ENCODE peak calls at places on chromosome 9, in ten cellular contexts. S is sigmoid colon, X is HCT116, R is K562, D is endothelial cell of umbilical vein, G is transverse colon, W is suprapubic skin, H is H1, J is stomach, O is GM12878. Y is an unnamed sample.

GRCh38 chr9:129378241-129378661 is 200.2 kb upstream of the IER5L start:
- DNase-seq in S (no peak), X (no peak), R (no peak), D (no peak), G (no peak), W (peak; percentile 42), H (no peak), J (no peak), O (no peak), Y (no peak)

GRCh38 chr9:89478821-89479668 is 18.9 kb downstream of the SEMA4D start:
- DNase-seq in S (peak; percentile 44), X (no peak), R (no peak), D (no peak), G (peak; percentile 2), W (no peak), H (no peak), J (no peak), O (no peak), Y (no peak)

GRCh38 chr9:27094640-27095039 is 14.4 kb upstream of the TEK start:
- DNase-seq in S (no peak), X (no peak), R (no peak), D (peak; percentile 74), G (no peak), W (no peak), H (no peak), J (no peak), O (no peak), Y (no peak)

GRCh38 chr9:93678199-93679019 is 102.0 kb downstream of the PHF2 start:
- DNase-seq in S (peak; percentile 55), X (no peak), R (no peak), D (no peak), G (no peak), W (peak; percentile 31), H (peak; percentile 36), J (peak; percentile 13), O (no peak), Y (peak; percentile 39)

GRCh38 chr9:88781500-88782391 is 209.5 kb upstream of the S1PR3 start:
- DNase-seq in S (no peak), X (no peak), R (peak; percentile 87), D (peak; percentile 70), G (no peak), W (no peak), H (no peak), J (no peak), O (no peak), Y (no peak)

GRCh38 chr9:7320139-7320538 is 479.4 kb downstream of the DMAC1 start:
- DNase-seq in S (no peak), X (no peak), R (peak; percentile 4), D (peak; percentile 18), G (peak; percentile 8), W (no peak), H (no peak), J (no peak), O (no peak), Y (no peak)

GRCh38 chr9:128056887-128057723 is 10.0 kb downstream of the NAIF1 start:
- DNase-seq in S (no peak), X (no peak), R (no peak), D (no peak), G (peak; percentile 80), W (no peak), H (no peak), J (peak; percentile 79), O (no peak), Y (peak; percentile 44)

GRCh38 chr9:26710008-26710407 is 182.6 kb downstream of the CAAP1 start:
- DNase-seq in S (no peak), X (no peak), R (no peak), D (no peak), G (no peak), W (no peak), H (no peak), J (no peak), O (no peak), Y (no peak)

GRCh38 chr9:5947912-5948311 is 57.2 kb downstream of the MLANA start:
- DNase-seq in S (no peak), X (no peak), R (peak; percentile 52), D (no peak), G (no peak), W (no peak), H (no peak), J (no peak), O (peak; percentile 13), Y (no peak)

GRCh38 chr9:110156416-110156815 is 51.5 kb downstream of the C9orf152 start:
- DNase-seq in S (no peak), X (no peak), R (no peak), D (no peak), G (no peak), W (no peak), H (no peak), J (no peak), O (no peak), Y (no peak)

GRCh38 chr9:110152704-110153374 is 55.1 kb downstream of the C9orf152 start:
- DNase-seq in S (no peak), X (peak; percentile 27), R (peak; percentile 41), D (peak; percentile 84), G (no peak), W (no peak), H (peak; percentile 53), J (no peak), O (no peak), Y (no peak)

GRCh38 chr9:110156902-110157301 is 51.1 kb downstream of the C9orf152 start:
- DNase-seq in S (no peak), X (no peak), R (no peak), D (no peak), G (peak; percentile 26), W (no peak), H (no peak), J (no peak), O (no peak), Y (no peak)

GRCh38 chr9:110155744-110156143 is 52.2 kb downstream of the C9orf152 start:
- DNase-seq in S (no peak), X (no peak), R (no peak), D (no peak), G (no peak), W (no peak), H (no peak), J (no peak), O (no peak), Y (no peak)

DNA sequence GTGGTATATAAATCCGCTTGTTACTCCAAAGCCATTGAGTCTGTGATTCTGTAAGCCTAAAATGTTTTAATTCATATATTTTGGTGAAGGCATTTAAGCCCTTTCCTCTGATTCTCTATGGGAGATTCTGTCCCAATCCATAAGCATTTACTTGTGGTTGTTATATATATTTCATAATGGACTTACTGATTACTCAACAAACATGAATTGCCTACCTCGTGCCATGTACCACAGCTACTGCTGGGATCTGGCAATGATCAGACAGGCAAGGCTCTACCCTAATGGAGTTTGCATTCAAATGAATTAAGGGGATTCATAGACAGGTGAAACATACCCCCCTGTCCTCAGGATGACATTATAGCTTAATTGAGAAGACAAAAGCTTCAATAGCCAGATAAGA is 54.5 kb downstream of the C9orf152 start:
- DNase-seq in S (no peak), X (no peak), R (no peak), D (no peak), G (no peak), W (no peak), H (no peak), J (no peak), O (no peak), Y (no peak)
- TF ChIP-seq POLR2AphosphoS5 in S (no peak), X (no peak), R (no peak), D (no peak), G (no peak), W (no peak), H (no peak), J (no peak), O (no peak), Y (no peak)

DNA sequence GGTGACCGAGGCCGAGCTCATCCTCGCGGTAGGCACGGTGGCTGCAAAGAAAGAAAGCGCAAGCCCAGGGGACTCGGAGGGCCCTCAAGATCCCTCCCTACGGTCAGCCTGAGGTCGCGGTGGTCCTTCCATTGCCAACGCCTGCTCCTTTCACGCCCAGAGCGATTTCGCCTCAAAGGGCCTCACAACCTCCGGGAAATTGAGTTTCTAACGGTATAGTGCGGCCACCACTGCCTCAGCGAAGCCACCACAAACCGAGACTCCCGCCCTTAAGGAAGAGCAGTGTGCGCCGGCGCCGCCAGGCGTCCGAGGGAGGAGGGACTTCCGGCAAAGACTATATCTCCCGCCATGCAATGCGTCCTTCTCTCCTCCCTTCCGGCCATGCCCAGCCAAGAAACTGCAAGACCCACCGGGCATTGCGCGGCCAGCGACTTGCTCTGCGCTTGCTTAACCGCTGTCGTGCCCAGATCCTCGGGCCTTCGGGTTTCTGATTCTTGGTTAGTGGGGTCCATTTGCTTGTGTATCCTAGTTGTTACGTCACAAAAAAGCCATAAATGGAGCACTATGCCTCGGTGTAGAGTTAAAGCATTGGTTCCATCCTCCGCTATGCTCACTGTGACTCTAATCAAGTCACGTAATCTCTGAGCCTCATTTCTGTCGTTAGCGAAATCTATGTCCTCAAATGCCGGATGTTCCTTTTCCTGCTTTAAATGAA is at the start of gene HAUS6:
- DNase-seq in S (peak; percentile 99), X (peak; percentile 91), R (peak; percentile 95), D (peak; percentile 98), G (peak; percentile 98), W (peak; percentile 99), H (peak; percentile 88), J (peak; percentile 97), O (peak; percentile 89), Y (peak; percentile 94)
- TF ChIP-seq POLR2A in S (peak; percentile 44), X (peak; percentile 95), R (peak; percentile 86), D (peak; percentile 85), G (peak; percentile 68), W (no peak), H (peak; percentile 95), J (no peak), O (peak; percentile 80), Y (peak; percentile 36)

GRCh38 chr9:14530301-14530700 is 162.9 kb downstream of the ZDHHC21 start:
- DNase-seq in S (no peak), X (no peak), R (no peak), D (no peak), G (no peak), W (no peak), H (no peak), J (no peak), O (no peak), Y (no peak)
- H3K4me3 ChIP-seq in S (no peak overlapping the region), X (no peak overlapping the region), R (peak overlapping the region; percentile 32), D (no peak overlapping the region), G (no peak overlapping the region), W (no peak overlapping the region), H (no peak overlapping the region), J (no peak overlapping the region), O (no peak overlapping the region), Y (no peak overlapping the region)

GRCh38 chr9:133104718-133105460 is 16.2 kb downstream of the RALGDS start:
- DNase-seq in S (peak; percentile 61), X (no peak), R (no peak), D (no peak), G (no peak), W (peak; percentile 56), H (no peak), J (peak; percentile 16), O (no peak), Y (no peak)

GRCh38 chr9:133107961-133108793 is 12.9 kb downstream of the RALGDS start:
- DNase-seq in S (peak; percentile 56), X (no peak), R (no peak), D (no peak), G (no peak), W (peak; percentile 66), H (no peak), J (no peak), O (no peak), Y (no peak)

GRCh38 chr9:133107245-133107722 is 13.8 kb downstream of the RALGDS start:
- DNase-seq in S (peak; percentile 54), X (no peak), R (no peak), D (no peak), G (no peak), W (peak; percentile 35), H (no peak), J (no peak), O (no peak), Y (no peak)

GRCh38 chr9:133105461-133105770 is 15.6 kb downstream of the RALGDS start:
- DNase-seq in S (peak; percentile 53), X (no peak), R (no peak), D (no peak), G (no peak), W (no peak), H (no peak), J (peak; percentile 22), O (no peak), Y (no peak)

GRCh38 chr9:133106511-133107244 is 14.4 kb downstream of the RALGDS start:
- DNase-seq in S (peak; percentile 58), X (no peak), R (no peak), D (no peak), G (no peak), W (peak; percentile 64), H (no peak), J (peak; percentile 20), O (no peak), Y (no peak)
- TF ChIP-seq POLR2AphosphoS5 in S (no peak), X (no peak), R (no peak), D (no peak), G (no peak), W (no peak), H (no peak), J (no peak), O (no peak), Y (no peak)

Y was measured in breast epithelium.